ENCODE peak calls at places on chromosomes 12 and 14, in four cellular contexts. D is epithelial cell of proximal tubule; H is gastrocnemius medialis; L is stimulated activated CD8-positive, alpha-beta memory T cell treated with anti-CD3 and anti-CD28 coated beads, Interleukin-15, amount 100 ng/mL, for 1 hour. I is an unnamed sample.

GRCh38 chr14:60310086-60310684 is 61.2 kb downstream of the PPM1A start:
- DNase-seq in L (no peak), D (no peak), H (no peak), I (no peak)

GRCh38 chr14:41449057-41449456 is 157.6 kb upstream of the LRFN5 start:
- DNase-seq in H (no peak), L (no peak), D (no peak), I (no peak)

GRCh38 chr12:21941522-21942376 is 523 bp upstream of the ABCC9 start:
- DNase-seq in D (no peak), L (no peak), H (peak), I (no peak)

GRCh38 chr14:103848720-103849077 is 1.3 kb upstream of the PPP1R13B start:
- DNase-seq in D (no peak), H (peak), L (no peak), I (no peak)

GRCh38 chr12:15861404-15861803 is 20.8 kb upstream of the STRAP start:
- DNase-seq in D (no peak), L (no peak), H (no peak), I (no peak)

GRCh38 chr12:59886131-59886751 is 290.4 kb downstream of the SLC16A7 start:
- DNase-seq in L (no peak), H (no peak), D (no peak), I (no peak)

GRCh38 chr12:30013051-30013450 is 229.3 kb upstream of the TMTC1 start:
- DNase-seq in L (no peak), H (no peak), D (no peak), I (no peak)

GRCh38 chr12:102216086-102216691 is 18.6 kb upstream of the PMCH start:
- DNase-seq in L (no peak), D (no peak), H (no peak), I (no peak)

GRCh38 chr12:45909041-45909713 is 81.2 kb downstream of the SCAF11 start:
- DNase-seq in D (no peak), H (no peak), L (no peak), I (no peak)

GRCh38 chr12:103799504-103800251 is 41.4 kb downstream of the NT5DC3 start:
- DNase-seq in L (no peak), H (peak), D (peak), I (peak)

GRCh38 chr12:30447061-30447750 is 248.5 kb downstream of the IPO8 start:
- DNase-seq in D (no peak), L (no peak), H (no peak), I (no peak)

GRCh38 chr12:3553221-3553620 is 62.2 kb downstream of the PRMT8 start:
- DNase-seq in L (no peak), H (no peak), D (no peak), I (no peak)

GRCh38 chr12:47545938-47546609 is 159.8 kb downstream of the RPAP3 start:
- DNase-seq in D (no peak), H (no peak), L (no peak), I (no peak)

GRCh38 chr14:90168425-90169105 is 87.8 kb upstream of the PSMC1 start:
- DNase-seq in H (no peak), L (no peak), D (no peak), I (no peak)

GRCh38 chr12:113589437-113589836 is 117.8 kb upstream of the LHX5 start:
- DNase-seq in H (no peak), D (no peak), L (no peak), I (no peak)

GRCh38 chr14:49977126-49977841 is 84.4 kb downstream of the ARF6 start:
- DNase-seq in H (no peak), D (no peak), L (no peak), I (no peak)

GRCh38 chr14:56751471-56751870 is 58.8 kb downstream of the OTX2 start:
- DNase-seq in H (no peak), L (no peak), D (no peak), I (no peak)

GRCh38 chr14:61226015-61226654 is 55.0 kb downstream of the TMEM30B start:
- DNase-seq in H (no peak), D (no peak), L (no peak), I (no peak)

GRCh38 chr14:75003250-75004027 is 718 bp downstream of the EIF2B2 start:
- DNase-seq in D (no peak), L (no peak), H (no peak), I (no peak)

GRCh38 chr14:104530651-104531050 is 48.9 kb upstream of the C14orf180 start:
- DNase-seq in D (no peak), H (no peak), L (no peak), I (no peak)

GRCh38 chr14:102221026-102221425 is 81.3 kb downstream of the WDR20 start:
- DNase-seq in L (no peak), H (no peak), D (no peak), I (no peak)

GRCh38 chr12:25970916-25971674 is 12.6 kb downstream of the RASSF8 start:
- DNase-seq in D (no peak), H (no peak), L (no peak), I (no peak)

GRCh38 chr12:72444125-72444524 is 172.0 kb downstream of the TRHDE start:
- DNase-seq in L (no peak), H (no peak), D (no peak), I (no peak)

GRCh38 chr14:79584679-79585078 is 626.6 kb downstream of the DIO2 start:
- DNase-seq in H (no peak), L (no peak), D (peak), I (no peak)

GRCh38 chr12:54258286-54258685 is 21.6 kb downstream of the CBX5 start:
- DNase-seq in L (no peak), D (no peak), H (no peak), I (no peak)